ENCODE peak calls at places on chromosomes 11 and 22, in nine cellular contexts. J is naive thymus-derived CD8-positive, alpha-beta T cell; N is mucosa of gallbladder; L is amygdala; R is NCI-H774; D is lower lobe of right lung; U is stimulated activated CD8-positive, alpha-beta memory T cell treated with anti-CD3 and anti-CD28 coated beads, Interleukin-15, amount 100 ng/mL, for 24 hours; P is colonic mucosa; B is astrocyte of the spinal cord. E is an unnamed sample.

GRCh38 chr11:63273685-63274084 is 30.3 kb upstream of the SLC22A25 start:
- DNase-seq in J (no peak), U (no peak), R (no peak), P (no peak), D (no peak), B (no peak), L (no peak), N (no peak), E (no peak)

GRCh38 chr11:118883368-118884071 is at the start of gene CXCR5:
- DNase-seq in N (no peak), L (no peak), D (no peak), P (no peak), R (no peak), J (no peak), B (peak), U (no peak), E (peak)

GRCh38 chr11:68146010-68146540 is 24.9 kb upstream of the CHKA start:
- DNase-seq in U (no peak), R (peak), B (no peak), N (peak), P (peak), L (no peak), J (no peak), D (peak), E (no peak)

GRCh38 chr11:125904678-125905077 is 370 bp downstream of the DDX25 start:
- DNase-seq in D (no peak), P (no peak), U (no peak), R (no peak), N (no peak), J (no peak), B (no peak), L (no peak), E (no peak)

GRCh38 chr11:130510407-130511006 is 62.1 kb downstream of the ADAMTS15 start:
- DNase-seq in R (no peak), J (no peak), U (no peak), P (peak), D (no peak), B (peak), N (peak), L (no peak), E (no peak)

GRCh38 chr11:18036456-18036855 is 9.6 kb downstream of the TPH1 start:
- DNase-seq in B (no peak), R (no peak), U (no peak), D (no peak), L (no peak), N (no peak), J (no peak), P (no peak), E (no peak)

GRCh38 chr11:19519912-19520641 is 192.6 kb upstream of the NAV2 start:
- DNase-seq in J (no peak), N (no peak), B (no peak), R (no peak), U (no peak), L (no peak), P (no peak), D (no peak), E (no peak)

GRCh38 chr22:17942721-17943120 is 81.6 kb downstream of the MICAL3 start:
- DNase-seq in J (no peak), P (no peak), U (no peak), B (no peak), D (no peak), L (no peak), N (no peak), R (no peak), E (no peak)

GRCh38 chr22:43722444-43722843 is 89.7 kb downstream of the EFCAB6 start:
- DNase-seq in D (no peak), U (no peak), N (no peak), R (no peak), L (no peak), J (no peak), B (no peak), P (no peak), E (no peak)

GRCh38 chr11:64349404-64349803 is 9.4 kb downstream of the CCDC88B start:
- DNase-seq in B (no peak), R (no peak), U (no peak), D (no peak), P (no peak), J (no peak), L (no peak), N (no peak), E (no peak)

GRCh38 chr22:30249049-30250038 is 2.8 kb upstream of the LIF start:
- DNase-seq in D (no peak), N (peak), U (no peak), P (peak), B (no peak), R (no peak), L (no peak), J (no peak), E (no peak)

GRCh38 chr11:73538381-73538872 is 59.5 kb downstream of the FAM168A start:
- DNase-seq in D (no peak), J (no peak), P (no peak), U (no peak), N (no peak), R (no peak), B (no peak), L (no peak), E (peak)

GRCh38 chr11:134207538-134208239 is 16.1 kb downstream of the NCAPD3 start:
- DNase-seq in D (peak), L (no peak), J (peak), U (peak), N (no peak), P (peak), R (no peak), B (no peak), E (no peak)

GRCh38 chr22:45226681-45227186 is 14.0 kb downstream of the KIAA0930 start:
- DNase-seq in P (no peak), N (peak), D (peak), R (no peak), B (no peak), L (no peak), U (no peak), J (no peak), E (no peak)

GRCh38 chr22:45127866-45128265 is 35.9 kb upstream of the NUP50 start:
- DNase-seq in D (no peak), L (no peak), R (no peak), U (no peak), P (no peak), N (no peak), J (no peak), B (peak), E (no peak)

GRCh38 chr11:9516113-9516512 is 55.3 kb downstream of the ZNF143 start:
- DNase-seq in J (no peak), P (peak), B (no peak), D (no peak), U (no peak), N (peak), L (no peak), R (no peak), E (no peak)

GRCh38 chr22:45296628-45297297 is 12.0 kb downstream of the UPK3A start:
- DNase-seq in R (no peak), U (no peak), J (peak), L (no peak), B (no peak), P (no peak), D (no peak), N (no peak), E (peak)

GRCh38 chr11:118996926-118997626 is 862 bp upstream of the CENATAC start:
- DNase-seq in N (no peak), L (no peak), P (no peak), B (peak), D (no peak), J (peak), U (no peak), R (no peak), E (peak)

GRCh38 chr11:65482306-65482850 is 16.5 kb upstream of the MALAT1 start:
- DNase-seq in J (no peak), R (no peak), B (peak), L (no peak), P (no peak), U (no peak), N (no peak), D (no peak), E (no peak)

GRCh38 chr11:117428186-117428855 is 100.7 kb downstream of the CEP164 start:
- DNase-seq in P (no peak), B (no peak), U (no peak), D (no peak), J (no peak), N (no peak), R (no peak), L (no peak), E (no peak)